ENCODE peak calls at places on chromosome 1, in seven cellular contexts. L is stomach, R is endodermal cell, B is A673, W is osteocyte, U is fibroblast of pulmonary artery, S is body of pancreas. I is an unnamed sample.

GRCh38 chr1:180228648-180229482 is 1.2 kb upstream of the LHX4 start:
- DNase-seq in R (peak; percentile 79), L (no peak), S (no peak), W (no peak), U (no peak), B (no peak), I (no peak)

GRCh38 chr1:59431566-59432294 is 134.8 kb downstream of the FGGY start:
- DNase-seq in S (no peak), U (no peak), R (no peak), W (no peak), B (no peak), L (no peak), I (no peak)

GRCh38 chr1:234546890-234547788 is 62.8 kb downstream of the IRF2BP2 start:
- DNase-seq in U (no peak), W (no peak), S (no peak), R (no peak), L (no peak), B (no peak), I (no peak)

GRCh38 chr1:30798389-30798951 is 40.9 kb upstream of the LAPTM5 start:
- DNase-seq in R (peak; percentile 50), S (peak; percentile 75), L (peak; percentile 76), W (no peak), U (peak; percentile 44), B (no peak), I (no peak)

GRCh38 chr1:109213345-109213823 is 334 bp upstream of the SARS1 start:
- DNase-seq in U (no peak), R (peak; percentile 96), L (no peak), W (no peak), B (no peak), S (no peak), I (no peak)

GRCh38 chr1:214439352-214440119 is 111.9 kb downstream of the PTPN14 start:
- DNase-seq in L (peak; percentile 64), U (peak; percentile 67), W (no peak), R (peak; percentile 67), B (peak; percentile 76), S (peak; percentile 90), I (no peak)

GRCh38 chr1:231420959-231421615 is 1.0 kb downstream of the EGLN1 start:
- DNase-seq in S (peak; percentile 79), R (peak; percentile 84), B (peak; percentile 52), W (no peak), L (peak; percentile 52), U (peak; percentile 48), I (no peak)

GRCh38 chr1:169180167-169180566 is 73.7 kb downstream of the ATP1B1 start:
- DNase-seq in W (no peak), U (no peak), S (no peak), R (no peak), L (no peak), B (no peak), I (no peak)

DNA sequence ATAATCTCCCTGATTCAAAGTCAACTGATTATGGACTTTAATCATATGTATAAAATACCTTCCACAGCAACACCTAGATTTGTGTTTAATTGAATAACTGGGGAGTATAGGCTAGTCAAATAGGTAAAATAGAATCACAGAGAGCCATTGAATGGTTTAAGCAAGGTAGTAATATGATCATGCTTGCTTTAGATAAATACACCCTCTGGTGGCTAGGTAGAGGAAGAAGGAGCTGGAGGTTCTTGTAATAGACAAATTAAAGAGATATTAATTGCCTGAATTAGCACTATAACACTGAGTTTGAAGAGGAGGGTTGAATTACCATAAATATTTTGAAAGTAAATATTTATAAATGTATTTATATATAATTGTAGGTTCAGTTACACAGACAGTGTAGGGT is 40.3 kb downstream of the DIRAS3 start:
- DNase-seq in R (no peak), B (peak; percentile 21), L (no peak), W (no peak), U (peak; percentile 50), S (no peak), I (no peak)
- TF ChIP-seq CTCF in R (peak; percentile 76), B (peak; percentile 42), L (no peak), W (peak; percentile 48), U (peak; percentile 54), S (no peak), I (peak; percentile 74)

GRCh38 chr1:61950418-61950817 is 208.1 kb downstream of the PATJ start:
- DNase-seq in B (peak; percentile 54), R (no peak), L (no peak), U (peak; percentile 28), S (no peak), W (no peak), I (no peak)
- TF ChIP-seq CTCF in B (peak; percentile 66), R (peak; percentile 68), L (no peak), U (peak; percentile 18), S (no peak), W (peak; percentile 38), I (peak; percentile 68)

GRCh38 chr1:191993549-191993948 is 164.7 kb upstream of the RGS18 start:
- DNase-seq in U (peak; percentile 72), W (no peak), L (no peak), B (peak; percentile 47), S (no peak), R (no peak), I (no peak)
- TF ChIP-seq CTCF in U (peak; percentile 54), W (peak; percentile 63), L (no peak), B (peak; percentile 39), S (no peak), R (peak; percentile 73), I (peak; percentile 77)

GRCh38 chr1:202348509-202349262 is at the start of gene PPP1R12B:
- DNase-seq in B (peak; percentile 99), L (peak; percentile 98), R (peak; percentile 99), W (peak; percentile 99), S (peak; percentile 99), U (peak; percentile 99), I (peak; percentile 99)
- TF ChIP-seq CTCF in B (no peak), L (no peak), R (no peak), W (no peak), S (no peak), U (no peak), I (no peak)

GRCh38 chr1:86778510-86779218 is 74.3 kb downstream of the SH3GLB1 start:
- DNase-seq in S (no peak), W (no peak), L (no peak), R (no peak), U (peak; percentile 64), B (no peak), I (no peak)

GRCh38 chr1:86775395-86775794 is 71.0 kb downstream of the SH3GLB1 start:
- DNase-seq in U (no peak), B (no peak), W (no peak), S (no peak), R (no peak), L (no peak), I (no peak)

GRCh38 chr1:86776108-86776507 is 71.7 kb downstream of the SH3GLB1 start:
- DNase-seq in U (peak; percentile 37), S (no peak), R (no peak), W (no peak), B (no peak), L (no peak), I (no peak)

GRCh38 chr1:86773331-86774288 is 69.2 kb downstream of the SH3GLB1 start:
- DNase-seq in R (no peak), S (no peak), L (no peak), W (no peak), B (no peak), U (no peak), I (no peak)

DNA sequence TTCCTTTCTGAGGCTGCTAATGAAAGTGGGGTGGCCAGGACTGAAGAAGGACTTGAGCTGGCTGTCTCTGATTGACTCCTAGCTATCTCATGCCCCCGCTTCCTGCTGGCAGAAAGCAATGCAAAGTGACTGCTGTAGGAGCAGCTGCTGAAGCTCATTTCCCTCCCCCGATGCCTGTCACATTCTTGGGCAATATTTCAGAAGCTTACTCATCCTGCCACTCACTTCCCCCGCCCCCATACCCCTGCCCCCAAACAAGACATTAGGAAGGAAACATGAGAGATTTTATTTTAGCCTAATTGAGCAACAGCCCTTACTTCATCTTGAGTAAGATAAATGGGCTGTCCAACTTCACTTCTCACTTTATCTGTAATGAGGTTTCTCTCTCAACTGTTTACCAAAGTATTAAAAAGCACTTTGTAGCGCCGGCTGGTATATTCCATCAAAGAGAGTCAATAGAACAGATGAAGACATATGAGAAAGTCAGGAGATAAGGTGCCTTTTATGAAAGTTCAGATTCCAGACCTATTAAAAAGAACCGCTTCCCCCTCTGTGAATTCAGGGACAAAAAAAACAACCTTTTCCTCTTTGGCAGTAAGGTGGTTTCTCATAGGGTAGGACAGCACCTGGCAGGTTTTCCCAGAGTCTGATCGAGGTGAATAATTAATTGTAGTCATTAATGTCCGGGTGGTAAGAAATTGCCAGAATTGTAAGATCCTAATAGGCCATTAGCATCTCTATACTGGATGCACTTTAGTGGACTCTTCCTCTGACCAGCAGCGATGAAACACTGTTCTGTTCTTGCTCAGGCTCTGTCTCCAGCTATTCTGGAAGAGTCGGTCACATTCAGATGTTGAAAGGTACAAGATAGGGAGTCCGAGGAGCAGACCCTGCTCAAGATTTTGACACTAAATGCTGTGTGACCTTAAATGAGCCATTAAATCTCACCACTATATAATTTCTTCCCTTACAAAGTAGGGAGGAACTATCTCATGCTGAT is 70.2 kb downstream of the SH3GLB1 start:
- DNase-seq in R (peak; percentile 84), W (no peak), S (peak; percentile 83), B (peak; percentile 97), L (peak; percentile 41), U (peak; percentile 96), I (no peak)
- TF ChIP-seq CTCF in R (no peak), W (no peak), S (no peak), B (no peak), L (no peak), U (no peak), I (no peak)

GRCh38 chr1:43590389-43590788 is 59.6 kb upstream of the KDM4A start:
- DNase-seq in S (no peak), L (no peak), W (no peak), R (peak; percentile 70), U (no peak), B (no peak), I (no peak)
- TF ChIP-seq CTCF in S (no peak), L (no peak), W (no peak), R (peak; percentile 80), U (peak; percentile 8), B (no peak), I (peak; percentile 43)